ENCODE peak calls at places on chromosomes 13 and 19, in four cellular contexts. U, Y, L and M are unnamed samples.

GRCh38 chr19:29393915-29394460 is 131.8 kb upstream of the VSTM2B start:
- DNase-seq in Y (no peak), U (no peak), L (no peak), M (no peak)

GRCh38 chr13:29073762-29074161 is 253.6 kb downstream of the MTUS2 start:
- DNase-seq in U (no peak), L (no peak), Y (no peak), M (no peak)

GRCh38 chr13:78881746-78882145 is 222.8 kb upstream of the OBI1 start:
- DNase-seq in Y (no peak), U (no peak), L (no peak), M (peak; percentile 61)

GRCh38 chr19:17389957-17390664 is 3.9 kb downstream of the CCDC194 start:
- DNase-seq in L (no peak), Y (no peak), U (peak; percentile 53), M (no peak)

GRCh38 chr13:35964764-35965163 is 166.4 kb downstream of the DCLK1 start:
- DNase-seq in Y (no peak), L (peak; percentile 22), U (no peak), M (no peak)

GRCh38 chr19:40806385-40807146 is 7.6 kb downstream of the EGLN2 start:
- DNase-seq in U (peak; percentile 76), Y (no peak), L (peak; percentile 66), M (peak; percentile 86)

GRCh38 chr19:41431426-41432386 is 4.5 kb upstream of the B3GNT8 start:
- DNase-seq in U (no peak), Y (no peak), L (peak; percentile 24), M (no peak)

GRCh38 chr19:45469132-45469834 is 1.5 kb downstream of the FOSB start:
- DNase-seq in U (peak; percentile 94), Y (peak; percentile 78), L (peak; percentile 87), M (peak; percentile 89)

GRCh38 chr13:109628251-109628699 is 158.1 kb downstream of the IRS2 start:
- DNase-seq in L (no peak), Y (no peak), U (no peak), M (no peak)

GRCh38 chr19:44401108-44401786 is at the start of gene ZNF285:
- DNase-seq in Y (peak; percentile 1), U (peak; percentile 87), L (peak; percentile 84), M (peak; percentile 53)
- TF ChIP-seq TARDBP in Y (no peak), U (no peak), L (no peak), M (no peak)

GRCh38 chr19:38266070-38266469 is 1.7 kb downstream of the SPINT2 start:
- DNase-seq in U (no peak), Y (no peak), L (no peak), M (no peak)

GRCh38 chr19:38263696-38264485 is 482 bp upstream of the SPINT2 start:
- DNase-seq in U (peak; percentile 43), Y (no peak), L (peak; percentile 35), M (no peak)

GRCh38 chr19:38265213-38265861 is 964 bp downstream of the SPINT2 start:
- DNase-seq in U (no peak), Y (no peak), L (no peak), M (no peak)

GRCh38 chr19:38262585-38263268 is 1.6 kb upstream of the SPINT2 start:
- DNase-seq in Y (no peak), U (no peak), L (no peak), M (no peak)

DNA sequence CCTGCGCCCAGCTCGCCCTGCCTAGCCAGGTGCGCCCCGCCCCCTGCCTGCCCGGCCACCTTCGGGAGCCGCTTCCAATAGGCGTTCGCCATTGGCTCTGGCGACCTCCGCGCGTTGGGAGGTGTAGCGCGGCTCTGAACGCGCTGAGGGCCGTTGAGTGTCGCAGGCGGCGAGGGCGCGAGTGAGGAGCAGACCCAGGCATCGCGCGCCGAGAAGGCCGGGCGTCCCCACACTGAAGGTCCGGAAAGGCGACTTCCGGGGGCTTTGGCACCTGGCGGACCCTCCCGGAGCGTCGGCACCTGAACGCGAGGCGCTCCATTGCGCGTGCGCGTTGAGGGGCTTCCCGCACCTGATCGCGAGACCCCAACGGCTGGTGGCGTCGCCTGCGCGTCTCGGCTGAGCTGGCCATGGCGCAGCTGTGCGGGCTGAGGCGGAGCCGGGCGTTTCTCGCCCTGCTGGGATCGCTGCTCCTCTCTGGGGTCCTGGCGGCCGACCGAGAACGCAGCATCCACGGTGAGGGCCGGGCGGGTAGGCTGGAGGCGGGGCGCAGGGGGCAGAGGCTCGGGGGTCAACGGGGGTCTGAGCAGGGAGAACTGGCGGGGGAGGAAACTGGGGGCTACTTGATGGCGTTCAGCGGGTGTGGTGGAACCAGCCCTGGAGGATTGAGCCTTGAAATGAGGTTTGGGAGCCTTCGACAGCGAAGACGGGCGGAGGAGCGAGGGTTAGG is at the start of gene SPINT2:
- DNase-seq in U (no peak), L (no peak), Y (no peak), M (peak; percentile 65)
- TF ChIP-seq TARDBP in U (no peak), L (no peak), Y (no peak), M (no peak)

GRCh38 chr19:6087074-6087506 is 23.2 kb downstream of the RFX2 start:
- DNase-seq in U (peak; percentile 49), Y (peak; percentile 40), L (peak; percentile 75), M (no peak)
- TF ChIP-seq TARDBP in U (no peak), Y (no peak), L (no peak), M (no peak)

GRCh38 chr13:43401364-43401763 is 378.0 kb downstream of the DNAJC15 start:
- DNase-seq in L (no peak), U (no peak), Y (no peak), M (no peak)

GRCh38 chr13:43397110-43397509 is 373.7 kb downstream of the DNAJC15 start:
- DNase-seq in U (no peak), Y (no peak), L (no peak), M (no peak)
- TF ChIP-seq TARDBP in U (no peak), Y (no peak), L (no peak), M (no peak)

GRCh38 chr19:11380653-11381534 is 3.2 kb downstream of the EPOR start:
- DNase-seq in Y (peak; percentile 95), U (peak; percentile 61), L (peak; percentile 98), M (peak; percentile 90)

GRCh38 chr19:11381535-11382369 is 2.4 kb downstream of the EPOR start:
- DNase-seq in U (no peak), Y (peak; percentile 66), L (no peak), M (peak; percentile 81)

GRCh38 chr19:11378319-11379189 is 4.1 kb downstream of the SWSAP1 start:
- DNase-seq in L (peak; percentile 48), Y (no peak), U (peak; percentile 47), M (no peak)

GRCh38 chr19:11377756-11378155 is 3.3 kb downstream of the SWSAP1 start:
- DNase-seq in L (no peak), Y (no peak), U (no peak), M (no peak)

DNA sequence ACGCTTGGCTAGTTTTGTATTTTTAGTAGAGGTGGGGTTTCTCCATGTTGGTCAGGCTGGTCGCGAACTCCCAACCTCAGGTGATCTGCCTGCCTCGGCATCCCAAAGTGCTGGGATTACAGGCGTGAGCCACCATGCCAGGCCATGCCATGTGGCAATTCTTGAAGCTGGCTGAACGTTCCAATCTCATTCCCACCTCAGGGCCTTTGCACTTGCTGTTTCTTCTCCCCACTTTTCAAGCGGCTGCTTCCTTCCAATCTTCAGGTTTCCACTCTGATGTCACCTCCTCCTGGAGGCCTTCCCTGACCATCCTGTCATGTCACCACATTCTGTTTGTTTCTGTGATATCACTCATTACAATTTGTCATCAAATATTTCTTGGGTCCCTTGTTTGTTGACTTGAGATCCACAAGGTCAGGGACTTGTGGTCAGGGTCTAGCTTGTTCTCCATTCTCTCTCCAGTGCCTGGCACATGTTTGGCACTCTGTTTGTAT is 4.2 kb downstream of the EPOR start:
- DNase-seq in U (no peak), Y (no peak), L (no peak), M (no peak)
- TF ChIP-seq TARDBP in U (no peak), Y (no peak), L (no peak), M (no peak)

GRCh38 chr19:10686661-10687517 is 14.3 kb upstream of the QTRT1 start:
- DNase-seq in L (no peak), U (no peak), Y (no peak), M (no peak)
- TF ChIP-seq TARDBP in L (no peak), U (no peak), Y (no peak), M (no peak)

DNA sequence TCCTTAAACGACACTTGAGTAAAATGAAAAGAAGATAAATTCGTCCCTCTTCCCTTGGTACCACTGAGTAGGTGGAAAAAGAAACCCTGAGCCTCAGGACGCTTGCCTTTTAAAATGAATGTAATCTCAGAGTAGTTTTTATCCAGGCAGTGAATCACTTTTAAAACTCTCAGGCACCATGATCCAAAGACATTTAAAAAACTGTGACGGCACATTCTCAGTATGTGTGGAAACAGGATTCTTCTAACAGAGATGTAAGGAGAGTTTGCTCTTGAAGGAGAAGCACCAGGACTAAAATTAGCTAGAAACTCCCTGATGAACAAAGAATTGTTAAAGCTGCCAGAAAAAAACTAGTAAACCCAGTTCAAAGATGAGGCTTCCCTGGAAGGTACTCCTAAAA is 105.7 kb upstream of the SLC15A1 start:
- DNase-seq in U (no peak), Y (no peak), L (no peak), M (no peak)
- TF ChIP-seq TARDBP in U (no peak), Y (no peak), L (no peak), M (no peak)